ENCODE peak calls at places on chromosomes 3 and 15, in nine cellular contexts. One of them, this sample, is unnamed. For H3K9me3 and H3K27me3, the result is how much of the 10 kb centered on the place peaks cover.

GRCh38 chr3:65439641-65440040 is 599.1 kb downstream of the MAGI1 start:
- DNase-seq in heart right ventricle: peak
- DNase-seq in Peyer's patch: peak
- DNase-seq in neural progenitor cell: peak
- DNase-seq in tibial nerve: peak
- DNase-seq in fibroblast of lung: peak
- DNase-seq in breast epithelium: peak
- DNase-seq in right atrium auricular region: no peak
- DNase-seq in lower lobe of right lung: peak
- DNase-seq in this sample: peak

GRCh38 chr3:104909721-104910120 is 457.0 kb upstream of the ALCAM start:
- DNase-seq in heart right ventricle: no peak
- DNase-seq in Peyer's patch: no peak
- DNase-seq in neural progenitor cell: no peak
- DNase-seq in tibial nerve: no peak
- DNase-seq in fibroblast of lung: peak
- DNase-seq in breast epithelium: no peak
- DNase-seq in right atrium auricular region: no peak
- DNase-seq in lower lobe of right lung: no peak
- DNase-seq in this sample: no peak

GRCh38 chr15:41631880-41632279 is 28.3 kb upstream of the MGA start:
- DNase-seq in heart right ventricle: no peak
- DNase-seq in Peyer's patch: no peak
- DNase-seq in neural progenitor cell: no peak
- DNase-seq in tibial nerve: no peak
- DNase-seq in fibroblast of lung: no peak
- DNase-seq in breast epithelium: no peak
- DNase-seq in right atrium auricular region: no peak
- DNase-seq in lower lobe of right lung: no peak
- DNase-seq in this sample: no peak

GRCh38 chr15:86040360-86041095 is 39.1 kb upstream of the AGBL1 start:
- DNase-seq in heart right ventricle: no peak
- DNase-seq in Peyer's patch: no peak
- DNase-seq in neural progenitor cell: peak
- DNase-seq in tibial nerve: no peak
- DNase-seq in fibroblast of lung: no peak
- DNase-seq in breast epithelium: no peak
- DNase-seq in right atrium auricular region: no peak
- DNase-seq in lower lobe of right lung: no peak
- DNase-seq in this sample: no peak

GRCh38 chr3:15040844-15041243 is 24.3 kb downstream of the MRPS25 start:
- DNase-seq in heart right ventricle: no peak
- DNase-seq in Peyer's patch: no peak
- DNase-seq in neural progenitor cell: no peak
- DNase-seq in tibial nerve: no peak
- DNase-seq in fibroblast of lung: no peak
- DNase-seq in breast epithelium: no peak
- DNase-seq in right atrium auricular region: no peak
- DNase-seq in lower lobe of right lung: no peak
- DNase-seq in this sample: no peak

GRCh38 chr3:8802256-8802655 is 32.8 kb upstream of the OXTR start:
- DNase-seq in heart right ventricle: no peak
- DNase-seq in Peyer's patch: no peak
- DNase-seq in neural progenitor cell: no peak
- DNase-seq in tibial nerve: no peak
- DNase-seq in fibroblast of lung: no peak
- DNase-seq in breast epithelium: no peak
- DNase-seq in right atrium auricular region: no peak
- DNase-seq in lower lobe of right lung: no peak
- DNase-seq in this sample: no peak

GRCh38 chr15:81852826-81853225 is 193.0 kb downstream of the MEX3B start:
- DNase-seq in heart right ventricle: no peak
- DNase-seq in Peyer's patch: no peak
- DNase-seq in neural progenitor cell: no peak
- DNase-seq in tibial nerve: no peak
- DNase-seq in fibroblast of lung: peak
- DNase-seq in breast epithelium: no peak
- DNase-seq in right atrium auricular region: no peak
- DNase-seq in lower lobe of right lung: no peak
- DNase-seq in this sample: no peak

GRCh38 chr3:157111578-157111977 is 48.4 kb downstream of the CCNL1 start:
- DNase-seq in heart right ventricle: no peak
- DNase-seq in Peyer's patch: no peak
- DNase-seq in neural progenitor cell: no peak
- DNase-seq in tibial nerve: no peak
- DNase-seq in fibroblast of lung: peak
- DNase-seq in breast epithelium: no peak
- DNase-seq in right atrium auricular region: no peak
- DNase-seq in lower lobe of right lung: no peak
- DNase-seq in this sample: no peak

GRCh38 chr3:33882296-33882695 is 83.9 kb downstream of the PDCD6IP start:
- DNase-seq in heart right ventricle: no peak
- DNase-seq in Peyer's patch: no peak
- DNase-seq in neural progenitor cell: no peak
- DNase-seq in tibial nerve: no peak
- DNase-seq in fibroblast of lung: no peak
- DNase-seq in breast epithelium: no peak
- DNase-seq in right atrium auricular region: no peak
- DNase-seq in lower lobe of right lung: no peak
- DNase-seq in this sample: no peak

GRCh38 chr3:33883538-33884203 is 85.2 kb downstream of the PDCD6IP start:
- DNase-seq in heart right ventricle: no peak
- DNase-seq in Peyer's patch: no peak
- DNase-seq in neural progenitor cell: peak
- DNase-seq in tibial nerve: peak
- DNase-seq in fibroblast of lung: peak
- DNase-seq in breast epithelium: no peak
- DNase-seq in right atrium auricular region: no peak
- DNase-seq in lower lobe of right lung: no peak
- DNase-seq in this sample: no peak

GRCh38 chr3:33879540-33879939 is 81.1 kb downstream of the PDCD6IP start:
- DNase-seq in heart right ventricle: no peak
- DNase-seq in Peyer's patch: no peak
- DNase-seq in neural progenitor cell: no peak
- DNase-seq in tibial nerve: no peak
- DNase-seq in fibroblast of lung: no peak
- DNase-seq in breast epithelium: no peak
- DNase-seq in right atrium auricular region: no peak
- DNase-seq in lower lobe of right lung: no peak
- DNase-seq in this sample: no peak

GRCh38 chr3:33884204-33884561 is 85.8 kb downstream of the PDCD6IP start:
- DNase-seq in heart right ventricle: no peak
- DNase-seq in Peyer's patch: no peak
- DNase-seq in neural progenitor cell: peak
- DNase-seq in tibial nerve: no peak
- DNase-seq in fibroblast of lung: peak
- DNase-seq in breast epithelium: no peak
- DNase-seq in right atrium auricular region: no peak
- DNase-seq in lower lobe of right lung: no peak
- DNase-seq in this sample: no peak

DNA sequence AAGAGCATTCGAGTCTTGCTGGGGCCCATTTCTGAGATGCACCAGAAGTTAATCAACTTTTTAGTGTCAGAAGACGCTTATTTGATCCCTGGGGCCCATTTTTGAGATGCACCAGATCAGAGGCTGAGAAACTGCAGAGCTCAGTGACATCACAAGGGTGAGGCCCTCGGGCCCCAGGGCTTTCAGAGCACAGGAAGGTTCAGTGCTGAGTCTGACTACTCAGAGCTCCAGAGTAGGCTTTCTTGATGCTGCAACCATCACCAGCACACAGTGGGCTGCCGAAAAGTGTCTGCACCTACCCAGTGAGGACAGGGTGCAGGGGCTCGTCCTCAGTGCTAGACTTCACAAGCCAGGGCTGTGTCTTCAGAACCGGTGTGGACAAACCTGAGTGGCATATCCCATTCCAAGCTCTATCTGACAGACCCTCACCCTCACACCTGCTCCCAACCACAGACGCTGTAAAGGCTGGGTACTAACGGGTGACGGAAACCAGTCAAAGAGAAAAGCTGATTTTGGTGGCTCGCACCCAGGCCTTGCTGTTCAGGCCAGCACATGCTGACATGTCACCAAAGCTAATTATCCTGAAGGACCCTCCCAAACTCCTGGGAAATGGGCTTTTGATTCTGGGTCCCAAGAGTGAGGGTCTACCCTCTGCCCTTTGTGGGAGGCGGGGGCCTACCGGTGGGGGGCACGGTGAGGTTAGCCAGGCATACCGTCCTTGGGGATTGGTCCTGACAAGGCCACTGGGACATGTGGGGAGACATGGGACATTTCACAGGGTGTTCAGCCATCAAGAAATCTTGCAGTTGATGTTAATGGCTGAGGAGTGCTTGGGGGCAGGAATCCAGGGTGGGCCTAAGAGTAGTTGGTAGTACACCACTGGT is 83.0 kb downstream of the PDCD6IP start:
- DNase-seq in heart right ventricle: no peak
- DNase-seq in Peyer's patch: no peak
- DNase-seq in neural progenitor cell: no peak
- DNase-seq in tibial nerve: no peak
- DNase-seq in fibroblast of lung: no peak
- DNase-seq in breast epithelium: no peak
- DNase-seq in right atrium auricular region: no peak
- DNase-seq in lower lobe of right lung: no peak
- DNase-seq in this sample: no peak
- H3K9me3 ChIP-seq in heart right ventricle: under half
- H3K9me3 ChIP-seq in Peyer's patch: under half
- H3K9me3 ChIP-seq in neural progenitor cell: under half
- H3K9me3 ChIP-seq in tibial nerve: under half
- H3K9me3 ChIP-seq in fibroblast of lung: under half
- H3K9me3 ChIP-seq in breast epithelium: under half
- H3K9me3 ChIP-seq in right atrium auricular region: under half
- H3K9me3 ChIP-seq in lower lobe of right lung: under half
- H3K9me3 ChIP-seq in this sample: under half

GRCh38 chr3:123444744-123445143 is 4.1 kb downstream of the ADCY5 start:
- DNase-seq in heart right ventricle: no peak
- DNase-seq in Peyer's patch: no peak
- DNase-seq in neural progenitor cell: no peak
- DNase-seq in tibial nerve: no peak
- DNase-seq in fibroblast of lung: no peak
- DNase-seq in breast epithelium: no peak
- DNase-seq in right atrium auricular region: no peak
- DNase-seq in lower lobe of right lung: no peak
- DNase-seq in this sample: no peak

GRCh38 chr3:123440181-123440580 is 8.7 kb downstream of the ADCY5 start:
- DNase-seq in heart right ventricle: no peak
- DNase-seq in Peyer's patch: no peak
- DNase-seq in neural progenitor cell: no peak
- DNase-seq in tibial nerve: no peak
- DNase-seq in fibroblast of lung: no peak
- DNase-seq in breast epithelium: no peak
- DNase-seq in right atrium auricular region: no peak
- DNase-seq in lower lobe of right lung: no peak
- DNase-seq in this sample: no peak

GRCh38 chr3:123442125-123442524 is 6.8 kb downstream of the ADCY5 start:
- DNase-seq in heart right ventricle: no peak
- DNase-seq in Peyer's patch: no peak
- DNase-seq in neural progenitor cell: no peak
- DNase-seq in tibial nerve: no peak
- DNase-seq in fibroblast of lung: no peak
- DNase-seq in breast epithelium: no peak
- DNase-seq in right atrium auricular region: no peak
- DNase-seq in lower lobe of right lung: no peak
- DNase-seq in this sample: no peak

GRCh38 chr3:123444023-123444422 is 4.9 kb downstream of the ADCY5 start:
- DNase-seq in heart right ventricle: no peak
- DNase-seq in Peyer's patch: no peak
- DNase-seq in neural progenitor cell: peak
- DNase-seq in tibial nerve: no peak
- DNase-seq in fibroblast of lung: no peak
- DNase-seq in breast epithelium: no peak
- DNase-seq in right atrium auricular region: no peak
- DNase-seq in lower lobe of right lung: no peak
- DNase-seq in this sample: no peak

DNA sequence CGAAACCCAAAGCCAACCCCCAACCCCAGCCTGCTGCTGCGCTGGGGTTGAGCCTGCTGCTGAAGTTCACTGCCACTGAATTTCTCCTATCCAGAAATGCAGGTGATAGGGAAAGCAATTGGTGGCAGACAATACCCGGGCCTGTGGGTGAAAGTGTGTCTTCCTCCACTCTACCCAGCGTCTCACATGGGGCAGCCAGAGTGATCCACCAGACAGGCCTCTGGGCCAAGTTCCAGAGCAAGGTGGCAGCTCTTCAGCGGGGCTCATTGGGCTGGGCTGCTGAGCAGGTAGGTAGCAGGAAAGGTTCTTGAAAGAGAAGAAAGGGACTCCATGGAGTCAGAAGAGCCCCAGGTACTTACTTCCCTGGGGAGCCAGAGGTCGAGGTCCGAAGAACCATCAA is 6.0 kb downstream of the ADCY5 start:
- DNase-seq in heart right ventricle: no peak
- DNase-seq in Peyer's patch: no peak
- DNase-seq in neural progenitor cell: no peak
- DNase-seq in tibial nerve: no peak
- DNase-seq in fibroblast of lung: no peak
- DNase-seq in breast epithelium: no peak
- DNase-seq in right atrium auricular region: no peak
- DNase-seq in lower lobe of right lung: no peak
- DNase-seq in this sample: no peak
- H3K27me3 ChIP-seq in heart right ventricle: under half
- H3K27me3 ChIP-seq in Peyer's patch: under half
- H3K27me3 ChIP-seq in neural progenitor cell: under half
- H3K27me3 ChIP-seq in tibial nerve: under half
- H3K27me3 ChIP-seq in fibroblast of lung: under half
- H3K27me3 ChIP-seq in breast epithelium: under half
- H3K27me3 ChIP-seq in right atrium auricular region: under half
- H3K27me3 ChIP-seq in lower lobe of right lung: under half
- H3K27me3 ChIP-seq in this sample: under half

GRCh38 chr15:78073026-78073425 is 4.5 kb downstream of the TBC1D2B start:
- DNase-seq in heart right ventricle: no peak
- DNase-seq in Peyer's patch: no peak
- DNase-seq in neural progenitor cell: no peak
- DNase-seq in tibial nerve: no peak
- DNase-seq in fibroblast of lung: no peak
- DNase-seq in breast epithelium: no peak
- DNase-seq in right atrium auricular region: no peak
- DNase-seq in lower lobe of right lung: no peak
- DNase-seq in this sample: no peak

GRCh38 chr15:78072080-78072892 is 5.2 kb downstream of the TBC1D2B start:
- DNase-seq in heart right ventricle: no peak
- DNase-seq in Peyer's patch: no peak
- DNase-seq in neural progenitor cell: no peak
- DNase-seq in tibial nerve: peak
- DNase-seq in fibroblast of lung: peak
- DNase-seq in breast epithelium: no peak
- DNase-seq in right atrium auricular region: no peak
- DNase-seq in lower lobe of right lung: no peak
- DNase-seq in this sample: no peak

GRCh38 chr15:78069630-78070029 is 7.9 kb downstream of the TBC1D2B start:
- DNase-seq in heart right ventricle: no peak
- DNase-seq in Peyer's patch: no peak
- DNase-seq in neural progenitor cell: no peak
- DNase-seq in tibial nerve: no peak
- DNase-seq in fibroblast of lung: no peak
- DNase-seq in breast epithelium: no peak
- DNase-seq in right atrium auricular region: no peak
- DNase-seq in lower lobe of right lung: no peak
- DNase-seq in this sample: no peak

GRCh38 chr15:78070049-78070698 is 7.3 kb downstream of the TBC1D2B start:
- DNase-seq in heart right ventricle: no peak
- DNase-seq in Peyer's patch: no peak
- DNase-seq in neural progenitor cell: no peak
- DNase-seq in tibial nerve: no peak
- DNase-seq in fibroblast of lung: no peak
- DNase-seq in breast epithelium: no peak
- DNase-seq in right atrium auricular region: no peak
- DNase-seq in lower lobe of right lung: no peak
- DNase-seq in this sample: no peak

GRCh38 chr15:78071378-78071777 is 6.1 kb downstream of the TBC1D2B start:
- DNase-seq in heart right ventricle: no peak
- DNase-seq in Peyer's patch: no peak
- DNase-seq in neural progenitor cell: no peak
- DNase-seq in tibial nerve: no peak
- DNase-seq in fibroblast of lung: no peak
- DNase-seq in breast epithelium: no peak
- DNase-seq in right atrium auricular region: no peak
- DNase-seq in lower lobe of right lung: no peak
- DNase-seq in this sample: no peak
- H3K27ac ChIP-seq in heart right ventricle: no peak
- H3K27ac ChIP-seq in Peyer's patch: no peak
- H3K27ac ChIP-seq in neural progenitor cell: no peak
- H3K27ac ChIP-seq in tibial nerve: peak
- H3K27ac ChIP-seq in fibroblast of lung: no peak
- H3K27ac ChIP-seq in breast epithelium: peak
- H3K27ac ChIP-seq in right atrium auricular region: peak
- H3K27ac ChIP-seq in lower lobe of right lung: peak
- H3K27ac ChIP-seq in this sample: no peak

GRCh38 chr15:25053000-25053815 is 98.4 kb downstream of the SNRPN start:
- DNase-seq in heart right ventricle: no peak
- DNase-seq in Peyer's patch: peak
- DNase-seq in neural progenitor cell: no peak
- DNase-seq in tibial nerve: no peak
- DNase-seq in fibroblast of lung: no peak
- DNase-seq in breast epithelium: no peak
- DNase-seq in right atrium auricular region: peak
- DNase-seq in lower lobe of right lung: peak
- DNase-seq in this sample: peak
- H3K9me3 ChIP-seq in heart right ventricle: under half
- H3K9me3 ChIP-seq in Peyer's patch: under half
- H3K9me3 ChIP-seq in neural progenitor cell: under half
- H3K9me3 ChIP-seq in tibial nerve: under half
- H3K9me3 ChIP-seq in fibroblast of lung: under half
- H3K9me3 ChIP-seq in breast epithelium: half or more
- H3K9me3 ChIP-seq in right atrium auricular region: half or more
- H3K9me3 ChIP-seq in lower lobe of right lung: half or more
- H3K9me3 ChIP-seq in this sample: half or more